ENCODE peak calls at places on chromosomes 3 and 15, in eight cellular contexts. H, N, K, E, J, O, B and D are unnamed samples. For H4K20me1, the result is how much of the 10 kb centered on the place peaks cover.

GRCh38 chr3:138389841-138390581 is 41.6 kb downstream of the MRAS start:
- DNase-seq in H (peak), N (peak), K (peak), E (no peak), J (peak), O (no peak), B (peak), D (no peak)

GRCh38 chr15:32029409-32029861 is 880 bp upstream of the CHRNA7 start:
- DNase-seq in H (peak), N (peak), K (no peak), E (peak), J (no peak), O (peak), B (peak), D (no peak)

GRCh38 chr15:85504739-85505676 is 124.6 kb downstream of the AKAP13 start:
- DNase-seq in H (peak), N (peak), K (peak), E (peak), J (peak), O (peak), B (peak), D (peak)

GRCh38 chr3:136956994-136957393 is 789 bp upstream of the IL20RB start:
- DNase-seq in H (no peak), N (no peak), K (no peak), E (no peak), J (no peak), O (no peak), B (no peak), D (no peak)

GRCh38 chr15:51837784-51838183 is 8.3 kb downstream of the TMOD3 start:
- DNase-seq in H (peak), N (no peak), K (no peak), E (no peak), J (no peak), O (no peak), B (no peak), D (peak)

GRCh38 chr3:6726811-6727210 is 134.1 kb upstream of the GRM7 start:
- DNase-seq in H (no peak), N (no peak), K (no peak), E (no peak), J (no peak), O (no peak), B (no peak), D (no peak)

GRCh38 chr3:23913873-23914743 is 2.7 kb downstream of the NKIRAS1 start:
- DNase-seq in H (no peak), N (no peak), K (no peak), E (no peak), J (no peak), O (no peak), B (no peak), D (no peak)

GRCh38 chr3:147939425-147940196 is 530.4 kb downstream of the ZIC1 start:
- DNase-seq in H (peak), N (no peak), K (no peak), E (no peak), J (no peak), O (peak), B (no peak), D (no peak)

GRCh38 chr3:196419386-196419785 is 12.8 kb downstream of the UBXN7 start:
- DNase-seq in H (no peak), N (no peak), K (no peak), E (no peak), J (no peak), O (no peak), B (no peak), D (no peak)

GRCh38 chr3:81601707-81602305 is 159.6 kb downstream of the GBE1 start:
- DNase-seq in H (no peak), N (no peak), K (no peak), E (no peak), J (no peak), O (no peak), B (no peak), D (no peak)

GRCh38 chr15:94205366-94205765 is 26.0 kb upstream of the MCTP2 start:
- DNase-seq in H (peak), N (no peak), K (no peak), E (no peak), J (no peak), O (peak), B (no peak), D (no peak)

GRCh38 chr3:194072097-194072428 is 63.9 kb upstream of the HES1 start:
- DNase-seq in H (no peak), N (no peak), K (peak), E (no peak), J (no peak), O (no peak), B (no peak), D (no peak)

GRCh38 chr3:185653949-185654757 is 68.1 kb downstream of the SENP2 start:
- DNase-seq in H (no peak), N (no peak), K (no peak), E (no peak), J (no peak), O (no peak), B (no peak), D (no peak)
- H4K20me1 ChIP-seq in H (under half), N (under half), K (under half), E (under half), J (under half), O (under half), B (under half), D (under half)

DNA sequence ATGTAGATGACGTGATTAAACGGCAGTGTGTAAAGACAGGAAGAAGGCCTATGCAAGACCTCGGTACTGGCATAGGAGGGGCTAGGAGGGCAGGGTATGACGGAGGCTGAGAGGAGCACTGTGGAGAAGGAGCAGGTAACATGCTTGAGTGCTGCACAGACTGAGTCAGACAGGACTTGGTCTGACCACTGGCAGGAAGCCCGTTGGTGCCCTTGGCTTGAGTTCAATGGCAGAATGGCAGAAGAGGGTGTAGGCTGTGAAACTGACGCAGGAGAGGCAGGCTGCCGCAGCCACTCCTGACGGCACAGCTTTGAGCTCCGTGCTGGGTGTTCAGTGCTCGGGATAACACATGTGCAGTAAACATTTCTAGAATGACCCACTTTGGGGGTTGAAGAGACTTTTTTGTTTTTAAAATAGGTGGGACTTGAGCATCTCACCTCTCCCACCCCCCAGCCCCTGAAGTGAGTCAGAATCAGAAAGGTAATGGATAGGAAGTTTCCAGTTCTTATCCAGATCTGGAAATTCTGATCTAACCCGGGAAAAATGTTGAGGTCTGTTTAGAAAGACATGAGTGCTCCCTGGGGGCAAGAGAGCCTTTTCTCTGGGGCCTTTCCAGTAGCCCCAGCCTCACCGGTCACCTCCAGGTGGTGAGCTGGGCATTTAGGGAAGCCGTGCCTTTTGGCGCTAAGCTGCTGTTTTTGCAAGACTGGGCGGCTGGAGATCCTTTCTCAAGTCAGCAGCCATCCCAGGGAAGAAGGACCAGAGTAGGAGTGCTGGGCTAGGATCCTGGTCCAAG is 126.4 kb downstream of the RPLP1 start:
- DNase-seq in H (no peak), N (no peak), K (peak), E (no peak), J (no peak), O (no peak), B (no peak), D (no peak)
- H2AFZ ChIP-seq in H (no peak), N (no peak), K (peak), E (no peak), J (no peak), O (no peak), B (no peak), D (no peak)

DNA sequence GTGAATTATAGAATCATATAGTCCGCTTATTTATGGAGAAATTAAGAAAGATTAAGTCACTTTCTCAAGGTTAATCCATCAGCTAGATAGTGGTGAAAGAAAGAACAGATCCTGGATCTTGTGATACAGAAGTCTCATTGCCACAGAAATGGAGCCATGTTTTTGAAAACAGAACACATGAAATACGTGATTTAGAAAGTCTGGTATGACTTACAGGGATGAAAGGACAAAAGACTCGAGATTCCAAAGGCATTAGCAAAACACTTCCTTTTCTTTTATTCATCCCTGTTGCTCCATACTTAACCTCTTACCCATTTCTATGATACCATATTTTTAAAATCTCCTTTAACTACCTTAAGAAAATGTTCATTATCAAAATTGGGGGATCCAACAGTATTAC is 40.0 kb upstream of the TEX9 start:
- DNase-seq in H (no peak), N (peak), K (peak), E (no peak), J (no peak), O (no peak), B (no peak), D (no peak)
- TF ChIP-seq EZH2phosphoT487 in H (no peak), N (no peak), K (no peak), E (no peak), J (no peak), O (no peak), B (no peak), D (no peak)

GRCh38 chr3:119456469-119456868 is 6.9 kb downstream of the TMEM39A start:
- DNase-seq in H (no peak), N (no peak), K (no peak), E (no peak), J (no peak), O (no peak), B (no peak), D (no peak)

GRCh38 chr3:119457260-119457659 is 6.2 kb downstream of the TMEM39A start:
- DNase-seq in H (no peak), N (no peak), K (no peak), E (no peak), J (no peak), O (no peak), B (no peak), D (no peak)
- H4K20me1 ChIP-seq in H (under half), N (under half), K (under half), E (under half), J (under half), O (under half), B (under half), D (under half)

GRCh38 chr3:119613201-119613600 is 15.5 kb downstream of the PLA1A start:
- DNase-seq in H (no peak), N (no peak), K (no peak), E (no peak), J (no peak), O (no peak), B (no peak), D (no peak)
- H2AFZ ChIP-seq in H (no peak), N (no peak), K (no peak), E (no peak), J (no peak), O (no peak), B (no peak), D (no peak)

DNA sequence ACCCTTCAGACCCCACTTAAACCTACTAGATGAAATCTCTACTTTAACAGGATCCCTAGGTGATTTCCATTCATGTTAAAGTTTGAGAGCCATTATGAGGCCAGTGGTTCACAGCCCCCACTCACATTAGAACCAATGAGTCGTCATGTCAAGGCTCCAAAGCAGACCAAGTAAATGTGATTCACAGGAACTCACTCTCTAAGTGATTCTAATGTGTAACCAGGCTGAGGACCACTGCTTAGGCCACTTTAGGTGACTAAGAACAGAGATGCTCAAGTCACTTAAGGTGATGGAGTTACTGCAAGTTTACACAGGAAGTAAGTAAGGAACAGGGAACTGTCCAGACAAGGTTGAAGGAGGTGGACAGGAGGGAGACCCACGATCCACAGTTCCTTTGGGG is 7.7 kb downstream of the GALNT15 start:
- DNase-seq in H (no peak), N (peak), K (peak), E (no peak), J (no peak), O (no peak), B (no peak), D (no peak)
- TF ChIP-seq EZH2phosphoT487 in H (no peak), N (no peak), K (no peak), E (no peak), J (no peak), O (no peak), B (no peak), D (no peak)

GRCh38 chr15:89735773-89736172 is 15.3 kb downstream of the MESP1 start:
- DNase-seq in H (no peak), N (no peak), K (no peak), E (no peak), J (no peak), O (no peak), B (no peak), D (no peak)

GRCh38 chr15:89731275-89731674 is 19.8 kb downstream of the MESP1 start:
- DNase-seq in H (no peak), N (no peak), K (no peak), E (no peak), J (no peak), O (no peak), B (no peak), D (no peak)

GRCh38 chr15:89728254-89728653 is 22.8 kb downstream of the MESP1 start:
- DNase-seq in H (no peak), N (peak), K (no peak), E (no peak), J (no peak), O (no peak), B (peak), D (no peak)

GRCh38 chr15:89732451-89733172 is 18.4 kb downstream of the MESP1 start:
- DNase-seq in H (no peak), N (no peak), K (no peak), E (no peak), J (no peak), O (peak), B (no peak), D (no peak)
- H4K20me1 ChIP-seq in H (under half), N (under half), K (under half), E (under half), J (under half), O (under half), B (under half), D (under half)

DNA sequence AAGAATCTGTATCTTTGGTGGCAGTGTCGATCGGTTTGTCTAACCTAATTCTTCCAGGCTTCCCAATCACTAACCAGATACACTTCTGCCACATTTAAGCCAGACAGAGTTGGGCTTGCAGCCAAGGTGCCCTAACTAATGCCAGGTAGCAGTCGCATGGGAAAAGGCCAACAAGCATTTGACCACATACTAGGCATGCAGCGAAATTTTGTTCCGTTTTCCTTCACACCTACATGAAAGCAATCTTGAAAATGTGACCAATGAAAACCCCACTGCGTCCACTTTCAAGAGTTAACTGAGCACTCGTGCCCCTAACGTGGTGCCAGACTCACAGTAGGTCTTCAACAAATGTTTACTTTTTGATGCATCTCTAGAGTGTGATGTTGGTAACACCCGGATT is 192.2 kb upstream of the TPM1 start:
- DNase-seq in H (no peak), N (no peak), K (no peak), E (no peak), J (no peak), O (no peak), B (no peak), D (no peak)
- H2AFZ ChIP-seq in H (peak), N (no peak), K (no peak), E (no peak), J (no peak), O (no peak), B (no peak), D (no peak)